ENCODE peak calls at places on chromosomes 13 and 19, in seven cellular contexts. N is adrenal gland, V is HFF-Myc, M is IMR-90, O is hepatocyte, Q is left lung, U is ascending aorta. Z is an unnamed sample.

GRCh38 chr19:55484571-55485438 is at the start of gene NAT14:
- DNase-seq in N (peak), V (no peak), M (peak), O (peak), Q (peak), U (no peak), Z (peak)

GRCh38 chr13:102369303-102369702 is 32.5 kb downstream of the FGF14 start:
- DNase-seq in N (no peak), V (no peak), M (no peak), O (no peak), Q (no peak), U (no peak), Z (no peak)

GRCh38 chr13:78401833-78402232 is 201.5 kb downstream of the POU4F1 start:
- DNase-seq in N (no peak), V (no peak), M (no peak), O (no peak), Q (no peak), U (no peak), Z (no peak)

GRCh38 chr19:33486407-33486806 is 35.2 kb downstream of the PEPD start:
- DNase-seq in N (no peak), V (no peak), M (no peak), O (no peak), Q (peak), U (no peak), Z (no peak)

GRCh38 chr13:71218960-71219359 is 648.0 kb downstream of the DACH1 start:
- DNase-seq in N (no peak), V (no peak), M (no peak), O (peak), Q (no peak), U (no peak), Z (no peak)

GRCh38 chr13:22110368-22110767 is 439.5 kb downstream of the FGF9 start:
- DNase-seq in N (peak), V (no peak), M (no peak), O (no peak), Q (no peak), U (peak), Z (no peak)

GRCh38 chr19:44694184-44694579 is 4.8 kb upstream of the CEACAM16 start:
- DNase-seq in N (no peak), V (no peak), M (no peak), O (no peak), Q (no peak), U (no peak), Z (no peak)

GRCh38 chr19:18785179-18786124 is 5.7 kb downstream of the COMP start:
- DNase-seq in N (peak), V (no peak), M (peak), O (peak), Q (peak), U (peak), Z (peak)

GRCh38 chr13:19845758-19846157 is 17.7 kb downstream of the ZMYM5 start:
- DNase-seq in N (peak), V (peak), M (peak), O (peak), Q (no peak), U (peak), Z (peak)

GRCh38 chr19:52274191-52274590 is 4.8 kb downstream of the ZNF766 start:
- DNase-seq in N (no peak), V (no peak), M (no peak), O (no peak), Q (no peak), U (no peak), Z (no peak)

GRCh38 chr13:97257800-97258799 is 36.0 kb downstream of the MBNL2 start:
- DNase-seq in N (peak), V (peak), M (peak), O (peak), Q (no peak), U (peak), Z (peak)
- TF ChIP-seq CTCF in N (no peak), V (peak), M (peak), O (no peak), Q (no peak), U (no peak), Z (peak)

GRCh38 chr13:40652588-40652940 is 13.9 kb downstream of the FOXO1 start:
- DNase-seq in N (no peak), V (no peak), M (no peak), O (no peak), Q (no peak), U (no peak), Z (no peak)
- H3K4me3 ChIP-seq in N (no peak), V (no peak), M (no peak), O (no peak), Q (no peak), U (no peak), Z (no peak)

GRCh38 chr19:12681074-12681987 is at the start of gene DHPS:
- DNase-seq in N (peak), V (peak), M (peak), O (peak), Q (peak), U (peak), Z (peak)
- TF ChIP-seq CTCF in N (no peak), V (no peak), M (no peak), O (no peak), Q (no peak), U (no peak), Z (no peak)

GRCh38 chr13:50127017-50127725 is 111.9 kb downstream of the KCNRG start:
- DNase-seq in N (peak), V (no peak), M (peak), O (peak), Q (peak), U (peak), Z (peak)
- H3K4me3 ChIP-seq in N (no peak), V (peak), M (peak), O (peak), Q (peak), U (peak), Z (peak)

GRCh38 chr13:67421475-67421874 is 191.3 kb upstream of the PCDH9 start:
- DNase-seq in N (no peak), V (no peak), M (no peak), O (no peak), Q (no peak), U (no peak), Z (no peak)

GRCh38 chr13:67410645-67411044 is 180.5 kb upstream of the PCDH9 start:
- DNase-seq in N (no peak), V (no peak), M (no peak), O (no peak), Q (no peak), U (no peak), Z (no peak)

GRCh38 chr13:67416047-67416925 is 186.2 kb upstream of the PCDH9 start:
- DNase-seq in N (no peak), V (no peak), M (peak), O (peak), Q (peak), U (no peak), Z (peak)
- TF ChIP-seq CTCF in N (no peak), V (peak), M (peak), O (peak), Q (no peak), U (no peak), Z (peak)

Z was measured in cardiac fibroblast.